ENCODE peak calls at places on chromosomes 7 and 10, in ten cellular contexts. One of them, this sample, is unnamed.

GRCh38 chr10:8043569-8044306 is 10.8 kb upstream of the GATA3 start:
- DNase-seq in osteocyte: no peak
- DNase-seq in body of pancreas: no peak
- DNase-seq in Peyer's patch: peak
- DNase-seq in mesothelial cell of epicardium: no peak
- DNase-seq in WTC11: peak
- DNase-seq in right lobe of liver: peak
- DNase-seq in AG04449: no peak
- DNase-seq in left ventricle myocardium inferior: no peak
- DNase-seq in RWPE1: no peak
- DNase-seq in this sample: no peak

GRCh38 chr10:50622497-50623298 is 1.1 kb downstream of the SGMS1 start:
- DNase-seq in RWPE1: peak
- DNase-seq in AG04449: no peak
- DNase-seq in mesothelial cell of epicardium: peak
- DNase-seq in body of pancreas: peak
- DNase-seq in Peyer's patch: peak
- DNase-seq in osteocyte: no peak
- DNase-seq in right lobe of liver: peak
- DNase-seq in left ventricle myocardium inferior: peak
- DNase-seq in WTC11: peak
- DNase-seq in this sample: peak

GRCh38 chr7:16345979-16346958 is 75.1 kb downstream of the CRPPA start:
- DNase-seq in AG04449: peak
- DNase-seq in WTC11: no peak
- DNase-seq in RWPE1: peak
- DNase-seq in left ventricle myocardium inferior: no peak
- DNase-seq in osteocyte: no peak
- DNase-seq in right lobe of liver: no peak
- DNase-seq in body of pancreas: no peak
- DNase-seq in Peyer's patch: no peak
- DNase-seq in mesothelial cell of epicardium: no peak
- DNase-seq in this sample: peak

GRCh38 chr10:103861501-103861900 is 6.1 kb upstream of the SH3PXD2A start:
- DNase-seq in RWPE1: no peak
- DNase-seq in Peyer's patch: no peak
- DNase-seq in osteocyte: no peak
- DNase-seq in body of pancreas: no peak
- DNase-seq in right lobe of liver: no peak
- DNase-seq in AG04449: no peak
- DNase-seq in mesothelial cell of epicardium: no peak
- DNase-seq in WTC11: no peak
- DNase-seq in left ventricle myocardium inferior: no peak
- DNase-seq in this sample: no peak

GRCh38 chr10:9229702-9230101 is 1175.2 kb downstream of the GATA3 start:
- DNase-seq in AG04449: no peak
- DNase-seq in osteocyte: no peak
- DNase-seq in WTC11: no peak
- DNase-seq in mesothelial cell of epicardium: no peak
- DNase-seq in RWPE1: no peak
- DNase-seq in Peyer's patch: no peak
- DNase-seq in body of pancreas: no peak
- DNase-seq in left ventricle myocardium inferior: no peak
- DNase-seq in right lobe of liver: no peak
- DNase-seq in this sample: no peak

GRCh38 chr7:138880881-138881577 is 83.0 kb upstream of the ATP6V0A4 start:
- DNase-seq in right lobe of liver: no peak
- DNase-seq in mesothelial cell of epicardium: no peak
- DNase-seq in body of pancreas: no peak
- DNase-seq in RWPE1: no peak
- DNase-seq in WTC11: no peak
- DNase-seq in osteocyte: no peak
- DNase-seq in AG04449: no peak
- DNase-seq in Peyer's patch: no peak
- DNase-seq in left ventricle myocardium inferior: peak
- DNase-seq in this sample: no peak

GRCh38 chr10:93894516-93895378 is 969 bp downstream of the SLC35G1 start:
- DNase-seq in right lobe of liver: peak
- DNase-seq in WTC11: no peak
- DNase-seq in RWPE1: peak
- DNase-seq in AG04449: no peak
- DNase-seq in left ventricle myocardium inferior: no peak
- DNase-seq in osteocyte: no peak
- DNase-seq in mesothelial cell of epicardium: no peak
- DNase-seq in Peyer's patch: no peak
- DNase-seq in body of pancreas: no peak
- DNase-seq in this sample: peak

GRCh38 chr7:46352335-46352954 is 431.4 kb upstream of the IGFBP3 start:
- DNase-seq in right lobe of liver: no peak
- DNase-seq in left ventricle myocardium inferior: no peak
- DNase-seq in RWPE1: peak
- DNase-seq in Peyer's patch: no peak
- DNase-seq in osteocyte: no peak
- DNase-seq in WTC11: peak
- DNase-seq in AG04449: no peak
- DNase-seq in mesothelial cell of epicardium: peak
- DNase-seq in body of pancreas: peak
- DNase-seq in this sample: peak

GRCh38 chr7:95246935-95247370 is 77.4 kb downstream of the PON1 start:
- DNase-seq in RWPE1: peak
- DNase-seq in AG04449: peak
- DNase-seq in osteocyte: no peak
- DNase-seq in Peyer's patch: no peak
- DNase-seq in right lobe of liver: no peak
- DNase-seq in body of pancreas: peak
- DNase-seq in left ventricle myocardium inferior: no peak
- DNase-seq in mesothelial cell of epicardium: peak
- DNase-seq in WTC11: peak
- DNase-seq in this sample: peak

GRCh38 chr10:130138479-130138866 is 2.3 kb downstream of the GLRX3 start:
- DNase-seq in RWPE1: peak
- DNase-seq in osteocyte: no peak
- DNase-seq in WTC11: no peak
- DNase-seq in Peyer's patch: no peak
- DNase-seq in right lobe of liver: no peak
- DNase-seq in body of pancreas: no peak
- DNase-seq in mesothelial cell of epicardium: no peak
- DNase-seq in AG04449: no peak
- DNase-seq in left ventricle myocardium inferior: no peak
- DNase-seq in this sample: peak

GRCh38 chr7:39399976-39400375 is 166.2 kb upstream of the YAE1 start:
- DNase-seq in Peyer's patch: no peak
- DNase-seq in osteocyte: no peak
- DNase-seq in WTC11: no peak
- DNase-seq in AG04449: no peak
- DNase-seq in mesothelial cell of epicardium: no peak
- DNase-seq in body of pancreas: no peak
- DNase-seq in left ventricle myocardium inferior: no peak
- DNase-seq in RWPE1: no peak
- DNase-seq in right lobe of liver: no peak
- DNase-seq in this sample: no peak

GRCh38 chr7:116801092-116801710 is 61.2 kb upstream of the CAPZA2 start:
- DNase-seq in Peyer's patch: no peak
- DNase-seq in mesothelial cell of epicardium: no peak
- DNase-seq in body of pancreas: no peak
- DNase-seq in right lobe of liver: no peak
- DNase-seq in WTC11: no peak
- DNase-seq in osteocyte: no peak
- DNase-seq in left ventricle myocardium inferior: no peak
- DNase-seq in AG04449: peak
- DNase-seq in RWPE1: peak
- DNase-seq in this sample: peak

GRCh38 chr7:2451171-2452073 is 24.8 kb downstream of the GRIFIN start:
- DNase-seq in right lobe of liver: peak
- DNase-seq in left ventricle myocardium inferior: peak
- DNase-seq in RWPE1: peak
- DNase-seq in mesothelial cell of epicardium: peak
- DNase-seq in AG04449: no peak
- DNase-seq in WTC11: peak
- DNase-seq in osteocyte: peak
- DNase-seq in Peyer's patch: peak
- DNase-seq in body of pancreas: peak
- DNase-seq in this sample: peak

GRCh38 chr10:73591935-73592699 is 975 bp upstream of the USP54 start:
- DNase-seq in AG04449: no peak
- DNase-seq in RWPE1: peak
- DNase-seq in WTC11: peak
- DNase-seq in left ventricle myocardium inferior: peak
- DNase-seq in mesothelial cell of epicardium: no peak
- DNase-seq in Peyer's patch: peak
- DNase-seq in right lobe of liver: peak
- DNase-seq in body of pancreas: peak
- DNase-seq in osteocyte: no peak
- DNase-seq in this sample: peak

GRCh38 chr10:117553171-117553814 is 10.7 kb downstream of the EMX2 start:
- DNase-seq in RWPE1: no peak
- DNase-seq in mesothelial cell of epicardium: no peak
- DNase-seq in Peyer's patch: peak
- DNase-seq in right lobe of liver: no peak
- DNase-seq in AG04449: no peak
- DNase-seq in left ventricle myocardium inferior: no peak
- DNase-seq in WTC11: peak
- DNase-seq in osteocyte: no peak
- DNase-seq in body of pancreas: no peak
- DNase-seq in this sample: no peak

GRCh38 chr7:19899517-19899916 is 126.1 kb upstream of the TMEM196 start:
- DNase-seq in AG04449: no peak
- DNase-seq in body of pancreas: no peak
- DNase-seq in RWPE1: no peak
- DNase-seq in right lobe of liver: no peak
- DNase-seq in left ventricle myocardium inferior: no peak
- DNase-seq in Peyer's patch: no peak
- DNase-seq in mesothelial cell of epicardium: no peak
- DNase-seq in WTC11: no peak
- DNase-seq in osteocyte: no peak
- DNase-seq in this sample: peak

DNA sequence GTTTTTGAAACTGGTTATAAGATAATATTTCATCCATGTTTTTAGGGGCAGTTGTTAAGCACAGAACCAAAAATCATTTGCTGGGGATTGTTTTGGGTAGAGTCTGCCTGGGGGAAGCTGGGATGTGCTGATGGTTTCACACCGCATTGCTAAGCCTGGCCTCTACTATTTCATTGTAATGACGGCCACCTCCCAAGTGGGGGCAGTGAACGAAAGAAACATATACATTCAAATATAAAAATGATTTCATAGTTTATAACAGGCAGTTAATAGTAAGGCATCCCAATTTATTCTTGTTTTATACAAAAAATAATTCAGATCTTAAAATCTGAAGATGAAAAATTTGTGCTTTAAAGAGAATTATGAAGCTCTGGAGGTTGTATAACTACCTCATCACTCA is 750.8 kb downstream of the REEP3 start:
- DNase-seq in body of pancreas: no peak
- DNase-seq in WTC11: peak
- DNase-seq in AG04449: no peak
- DNase-seq in right lobe of liver: no peak
- DNase-seq in left ventricle myocardium inferior: no peak
- DNase-seq in osteocyte: no peak
- DNase-seq in RWPE1: no peak
- DNase-seq in mesothelial cell of epicardium: no peak
- DNase-seq in Peyer's patch: no peak
- DNase-seq in this sample: peak
- TF ChIP-seq CTCF in body of pancreas: no peak
- TF ChIP-seq CTCF in WTC11: peak
- TF ChIP-seq CTCF in AG04449: no peak
- TF ChIP-seq CTCF in right lobe of liver: peak
- TF ChIP-seq CTCF in left ventricle myocardium inferior: no peak
- TF ChIP-seq CTCF in osteocyte: peak
- TF ChIP-seq CTCF in RWPE1: no peak
- TF ChIP-seq CTCF in mesothelial cell of epicardium: no peak
- TF ChIP-seq CTCF in Peyer's patch: no peak
- TF ChIP-seq CTCF in this sample: no peak

DNA sequence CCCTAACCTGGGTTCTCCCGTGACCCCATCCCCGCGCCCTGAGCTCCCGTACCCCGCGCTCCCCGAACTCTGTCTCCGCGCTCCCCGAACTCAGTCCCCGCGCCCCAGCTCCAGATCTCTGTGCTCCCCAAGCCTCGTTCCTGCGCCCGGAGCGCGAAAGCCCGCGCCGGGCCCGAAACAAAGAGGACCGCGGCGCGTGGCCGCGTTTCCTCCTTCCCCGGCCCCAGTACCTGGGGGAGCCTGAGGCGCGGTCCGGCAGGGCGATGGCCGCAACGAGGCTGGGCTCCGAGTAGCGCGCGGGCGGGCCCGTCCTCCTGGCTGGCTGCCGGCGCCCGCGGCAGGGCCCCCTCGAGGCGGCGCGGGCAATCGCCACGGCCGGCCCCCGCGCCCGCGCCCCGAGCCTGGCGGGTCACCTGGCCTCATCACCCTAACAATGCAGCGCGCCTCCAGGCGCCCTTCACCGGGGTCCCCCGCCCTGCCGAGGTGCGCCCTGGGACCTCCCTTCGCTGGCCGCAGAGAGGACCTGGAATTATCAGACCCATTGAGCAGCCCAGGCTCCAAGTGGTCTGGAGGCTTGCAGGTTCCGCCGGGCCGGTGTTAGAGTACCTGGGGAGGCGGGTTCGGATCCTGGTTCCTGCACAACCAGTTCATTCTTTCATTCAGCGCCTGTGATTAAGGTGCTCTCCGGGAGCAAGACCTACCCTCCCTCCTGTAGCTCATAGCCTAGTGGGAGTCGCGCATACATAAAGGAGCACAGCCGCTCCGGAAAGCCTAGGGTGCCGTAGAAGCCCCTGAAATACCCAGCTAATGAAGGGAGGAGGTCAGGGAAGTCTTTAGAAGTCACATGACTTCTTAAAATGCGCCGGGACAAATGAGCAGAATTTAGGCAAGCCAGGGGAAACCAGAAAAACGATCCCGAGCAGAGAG is at the start of gene TNS3:
- DNase-seq in body of pancreas: peak
- DNase-seq in left ventricle myocardium inferior: peak
- DNase-seq in WTC11: peak
- DNase-seq in RWPE1: peak
- DNase-seq in right lobe of liver: no peak
- DNase-seq in osteocyte: no peak
- DNase-seq in mesothelial cell of epicardium: peak
- DNase-seq in Peyer's patch: peak
- DNase-seq in AG04449: no peak
- DNase-seq in this sample: peak
- TF ChIP-seq CTCF in body of pancreas: peak
- TF ChIP-seq CTCF in left ventricle myocardium inferior: peak
- TF ChIP-seq CTCF in WTC11: no peak
- TF ChIP-seq CTCF in RWPE1: peak
- TF ChIP-seq CTCF in right lobe of liver: peak
- TF ChIP-seq CTCF in osteocyte: peak
- TF ChIP-seq CTCF in mesothelial cell of epicardium: no peak
- TF ChIP-seq CTCF in Peyer's patch: no peak
- TF ChIP-seq CTCF in AG04449: no peak
- TF ChIP-seq CTCF in this sample: no peak

GRCh38 chr7:53358301-53358700 is 322.9 kb downstream of the POM121L12 start:
- DNase-seq in osteocyte: no peak
- DNase-seq in left ventricle myocardium inferior: no peak
- DNase-seq in mesothelial cell of epicardium: no peak
- DNase-seq in body of pancreas: no peak
- DNase-seq in RWPE1: no peak
- DNase-seq in right lobe of liver: no peak
- DNase-seq in AG04449: no peak
- DNase-seq in WTC11: peak
- DNase-seq in Peyer's patch: no peak
- DNase-seq in this sample: no peak
- TF ChIP-seq CTCF in osteocyte: no peak
- TF ChIP-seq CTCF in left ventricle myocardium inferior: no peak
- TF ChIP-seq CTCF in mesothelial cell of epicardium: no peak
- TF ChIP-seq CTCF in body of pancreas: no peak
- TF ChIP-seq CTCF in RWPE1: no peak
- TF ChIP-seq CTCF in right lobe of liver: no peak
- TF ChIP-seq CTCF in AG04449: no peak
- TF ChIP-seq CTCF in WTC11: no peak
- TF ChIP-seq CTCF in Peyer's patch: no peak
- TF ChIP-seq CTCF in this sample: no peak

GRCh38 chr7:101243786-101244384 is 996 bp downstream of the FIS1 start:
- DNase-seq in body of pancreas: no peak
- DNase-seq in osteocyte: no peak
- DNase-seq in left ventricle myocardium inferior: no peak
- DNase-seq in WTC11: peak
- DNase-seq in AG04449: no peak
- DNase-seq in mesothelial cell of epicardium: no peak
- DNase-seq in RWPE1: no peak
- DNase-seq in Peyer's patch: peak
- DNase-seq in right lobe of liver: no peak
- DNase-seq in this sample: peak
- TF ChIP-seq CTCF in body of pancreas: no peak
- TF ChIP-seq CTCF in osteocyte: peak
- TF ChIP-seq CTCF in left ventricle myocardium inferior: peak
- TF ChIP-seq CTCF in WTC11: peak
- TF ChIP-seq CTCF in AG04449: no peak
- TF ChIP-seq CTCF in mesothelial cell of epicardium: peak
- TF ChIP-seq CTCF in RWPE1: peak
- TF ChIP-seq CTCF in Peyer's patch: peak
- TF ChIP-seq CTCF in right lobe of liver: no peak
- TF ChIP-seq CTCF in this sample: no peak